ENCODE peak calls at places on chromosome 20, in seven cellular contexts. V, J, F, L, W, B and P are unnamed samples.
A peak's percentile ranks its signal among the peaks of the same experiment; 100 is the strongest.

GRCh38 chr20:64216910-64217309 is 38.6 kb upstream of the PCMTD2 start:
- DNase-seq in W (no peak), F (no peak), V (no peak), B (no peak), J (no peak), L (no peak), P (no peak)

GRCh38 chr20:63273635-63274380 is 1.2 kb downstream of the ARFGAP1 start:
- DNase-seq in W (no peak), J (no peak), B (peak; percentile 28), L (no peak), F (peak; percentile 79), V (peak; percentile 70), P (no peak)

GRCh38 chr20:17960927-17961599 is 7.5 kb downstream of the SNX5 start:
- DNase-seq in F (no peak), V (no peak), W (no peak), L (no peak), B (no peak), J (no peak), P (no peak)

GRCh38 chr20:36736451-36737182 is 9.3 kb downstream of the NDRG3 start:
- DNase-seq in V (no peak), L (no peak), J (peak; percentile 6), B (no peak), F (no peak), W (no peak), P (no peak)

GRCh38 chr20:17536944-17537444 is 5.8 kb upstream of the BFSP1 start:
- DNase-seq in J (peak; percentile 71), L (peak; percentile 80), V (peak; percentile 74), B (peak; percentile 87), W (peak; percentile 41), F (peak; percentile 85), P (peak; percentile 92)

GRCh38 chr20:50335105-50335504 is 144.5 kb downstream of the CEBPB start:
- DNase-seq in F (peak; percentile 42), L (no peak), J (peak; percentile 22), B (peak; percentile 71), V (peak; percentile 84), W (no peak), P (peak; percentile 81)

GRCh38 chr20:57195023-57195758 is 71.2 kb downstream of the BMP7 start:
- DNase-seq in B (no peak), F (no peak), J (no peak), V (no peak), L (no peak), W (no peak), P (no peak)

GRCh38 chr20:11200423-11200822 is 526.6 kb upstream of the JAG1 start:
- DNase-seq in B (no peak), W (no peak), L (no peak), F (no peak), J (no peak), V (no peak), P (no peak)

GRCh38 chr20:17674722-17675518 is 7.1 kb downstream of the RRBP1 start:
- DNase-seq in B (no peak), J (no peak), F (no peak), L (no peak), W (no peak), V (no peak), P (no peak)

GRCh38 chr20:47724398-47724797 is 60.9 kb downstream of the SULF2 start:
- DNase-seq in J (no peak), W (no peak), B (peak; percentile 46), F (no peak), V (no peak), L (no peak), P (no peak)

GRCh38 chr20:54026300-54027064 is 43.9 kb downstream of the BCAS1 start:
- DNase-seq in L (no peak), B (no peak), V (no peak), F (no peak), J (no peak), W (no peak), P (no peak)

GRCh38 chr20:17281478-17281877 is 54.6 kb downstream of the PCSK2 start:
- DNase-seq in F (no peak), J (peak; percentile 52), B (peak; percentile 74), W (no peak), L (peak; percentile 56), V (peak; percentile 38), P (peak; percentile 73)

GRCh38 chr20:57332105-57333089 is 2.8 kb downstream of the SPO11 start:
- DNase-seq in B (no peak), V (peak; percentile 42), F (no peak), W (no peak), L (no peak), J (no peak), P (no peak)

GRCh38 chr20:8161262-8162071 is 29.4 kb downstream of the PLCB1 start:
- DNase-seq in B (no peak), F (peak; percentile 66), J (no peak), L (no peak), V (no peak), W (no peak), P (no peak)

GRCh38 chr20:8932192-8933150 is 136.4 kb upstream of the PLCB4 start:
- DNase-seq in J (no peak), B (no peak), W (no peak), F (peak; percentile 46), L (no peak), V (no peak), P (no peak)

GRCh38 chr20:20713244-20713765 is 861 bp upstream of the RALGAPA2 start:
- DNase-seq in F (peak; percentile 10), V (peak; percentile 30), J (no peak), W (no peak), B (no peak), L (no peak), P (no peak)

GRCh38 chr20:61434361-61434781 is 182.3 kb downstream of the CDH4 start:
- DNase-seq in F (no peak), W (no peak), L (peak; percentile 55), B (peak; percentile 67), J (no peak), V (no peak), P (no peak)

GRCh38 chr20:50578061-50578777 is 68.0 kb downstream of the PTPN1 start:
- DNase-seq in J (no peak), L (no peak), B (no peak), V (no peak), F (no peak), W (no peak), P (no peak)

GRCh38 chr20:58021481-58021880 is 207.0 kb downstream of the ANKRD60 start:
- DNase-seq in F (no peak), B (no peak), W (no peak), J (no peak), L (peak; percentile 48), V (peak; percentile 89), P (peak; percentile 50)

GRCh38 chr20:63060057-63060991 is 53.6 kb upstream of the BHLHE23 start:
- DNase-seq in B (no peak), L (peak; percentile 53), F (peak; percentile 50), J (no peak), V (peak; percentile 68), W (no peak), P (peak; percentile 34)

GRCh38 chr20:24063100-24063499 is 74.5 kb upstream of the GGTLC1 start:
- DNase-seq in J (no peak), F (no peak), W (no peak), L (no peak), B (no peak), V (no peak), P (no peak)

GRCh38 chr20:20216941-20217340 is 151.0 kb upstream of the INSM1 start:
- DNase-seq in F (no peak), B (no peak), V (no peak), W (no peak), J (no peak), L (no peak), P (no peak)

GRCh38 chr20:49775229-49775693 is 37.4 kb upstream of the SLC9A8 start:
- DNase-seq in L (no peak), V (no peak), J (peak; percentile 13), W (no peak), F (peak; percentile 92), B (peak; percentile 19), P (peak; percentile 80)

GRCh38 chr20:62578294-62578897 is 63.9 kb upstream of the SLCO4A1 start:
- DNase-seq in W (no peak), B (no peak), J (no peak), L (no peak), V (peak; percentile 79), F (no peak), P (no peak)

GRCh38 chr20:11844691-11845090 is 73.0 kb upstream of the BTBD3 start:
- DNase-seq in W (no peak), F (no peak), L (no peak), V (no peak), J (no peak), B (no peak), P (no peak)

GRCh38 chr20:10715035-10715434 is 41.2 kb upstream of the JAG1 start:
- DNase-seq in L (no peak), B (no peak), W (no peak), F (peak; percentile 70), J (no peak), V (no peak), P (no peak)